ENCODE peak calls at places on chromosome 13, in six cellular contexts. B, I, S, N, C and O are unnamed samples.
A peak's percentile ranks its signal among the peaks of the same experiment; 100 is the strongest.

GRCh38 chr13:28544026-28544425 is 49.1 kb upstream of the FLT1 start:
- DNase-seq in I (no peak), S (no peak), C (no peak), N (no peak), B (no peak), O (no peak)

GRCh38 chr13:73366241-73366640 is 307.4 kb downstream of the KLF5 start:
- DNase-seq in C (no peak), N (no peak), S (no peak), B (no peak), I (no peak), O (no peak)

GRCh38 chr13:23600534-23600933 is 30.3 kb downstream of the TNFRSF19 start:
- DNase-seq in N (no peak), B (no peak), I (no peak), C (no peak), S (no peak), O (no peak)

GRCh38 chr13:109509154-109509905 is 277.1 kb downstream of the IRS2 start:
- DNase-seq in B (no peak), S (no peak), C (no peak), I (no peak), N (no peak), O (no peak)

GRCh38 chr13:40254394-40254793 is 412.0 kb downstream of the FOXO1 start:
- DNase-seq in I (no peak), B (no peak), C (no peak), N (no peak), S (no peak), O (no peak)

GRCh38 chr13:44903596-44903995 is 85.7 kb downstream of the NUFIP1 start:
- DNase-seq in B (no peak), S (no peak), N (peak; percentile 26), I (no peak), C (peak; percentile 86), O (peak; percentile 15)

GRCh38 chr13:30341815-30342570 is 34.6 kb upstream of the KATNAL1 start:
- DNase-seq in N (peak; percentile 45), S (no peak), I (no peak), C (peak; percentile 89), B (peak; percentile 44), O (peak; percentile 29)

GRCh38 chr13:73623281-73623680 is 510.9 kb downstream of the KLF12 start:
- DNase-seq in I (no peak), C (no peak), B (no peak), N (no peak), S (no peak), O (peak; percentile 81)

GRCh38 chr13:111037838-111038397 is 77.2 kb upstream of the ARHGEF7 start:
- DNase-seq in C (no peak), B (no peak), S (no peak), I (no peak), N (no peak), O (no peak)

GRCh38 chr13:39656325-39656677 is 839 bp downstream of the COG6 start:
- DNase-seq in B (no peak), C (no peak), S (no peak), I (peak; percentile 13), N (no peak), O (no peak)

GRCh38 chr13:47794963-47795362 is 206.1 kb downstream of the SUCLA2 start:
- DNase-seq in C (no peak), I (peak; percentile 3), B (peak; percentile 18), S (no peak), N (no peak), O (peak; percentile 11)

GRCh38 chr13:105343134-105343806 is 1192.2 kb downstream of the EFNB2 start:
- DNase-seq in N (no peak), S (no peak), C (no peak), I (no peak), B (no peak), O (no peak)

GRCh38 chr13:24610956-24611355 is 69.3 kb upstream of the ATP12A start:
- DNase-seq in I (no peak), N (no peak), C (no peak), S (no peak), B (no peak), O (no peak)

GRCh38 chr13:36475468-36475867 is 43.2 kb downstream of the CCNA1 start:
- DNase-seq in N (no peak), C (no peak), S (peak; percentile 80), I (peak; percentile 10), B (no peak), O (no peak)

GRCh38 chr13:93621966-93622365 is 395.4 kb downstream of the GPC6 start:
- DNase-seq in B (no peak), S (no peak), C (no peak), I (no peak), N (no peak), O (no peak)

GRCh38 chr13:109274188-109274821 is 512.1 kb downstream of the IRS2 start:
- DNase-seq in B (no peak), C (no peak), S (peak; percentile 86), I (no peak), N (no peak), O (no peak)

GRCh38 chr13:59750860-59751259 is 412.9 kb downstream of the DIAPH3 start:
- DNase-seq in N (no peak), S (peak; percentile 86), C (no peak), B (no peak), I (no peak), O (no peak)

GRCh38 chr13:66665991-66666390 is 564.1 kb downstream of the PCDH9 start:
- DNase-seq in C (peak; percentile 13), N (no peak), I (no peak), S (peak; percentile 63), B (no peak), O (no peak)

GRCh38 chr13:74452176-74452575 is 318.0 kb upstream of the KLF12 start:
- DNase-seq in B (no peak), C (no peak), N (no peak), I (no peak), S (no peak), O (no peak)

GRCh38 chr13:75596657-75597182 is 39.4 kb upstream of the LMO7 start:
- DNase-seq in B (no peak), C (no peak), I (no peak), N (no peak), S (no peak), O (no peak)

GRCh38 chr13:70950664-70951063 is 842.4 kb upstream of the KLHL1 start:
- DNase-seq in I (no peak), S (no peak), N (no peak), B (no peak), C (no peak), O (no peak)

GRCh38 chr13:93398167-93398566 is 171.6 kb downstream of the GPC6 start:
- DNase-seq in B (no peak), C (no peak), I (no peak), S (no peak), N (no peak), O (no peak)

GRCh38 chr13:80454245-80454644 is 113.3 kb upstream of the SPRY2 start:
- DNase-seq in N (no peak), S (no peak), B (no peak), I (peak; percentile 64), C (no peak), O (no peak)

GRCh38 chr13:64928704-64929499 is 2301.2 kb downstream of the PCDH9 start:
- DNase-seq in C (no peak), B (peak; percentile 42), I (no peak), S (no peak), N (no peak), O (no peak)

GRCh38 chr13:20526664-20527063 is 1.0 kb upstream of the CRYL1 start:
- DNase-seq in N (no peak), C (no peak), S (no peak), B (no peak), I (no peak), O (no peak)

GRCh38 chr13:80012281-80012680 is 328.6 kb downstream of the SPRY2 start:
- DNase-seq in C (no peak), B (no peak), I (no peak), S (no peak), N (no peak), O (peak; percentile 24)

GRCh38 chr13:60572003-60572792 is 175.2 kb downstream of the TDRD3 start:
- DNase-seq in S (peak; percentile 63), C (no peak), N (no peak), I (no peak), B (no peak), O (no peak)

GRCh38 chr13:99383511-99383921 is 76.3 kb upstream of the GPR183 start:
- DNase-seq in N (no peak), S (peak; percentile 52), C (no peak), I (no peak), B (no peak), O (no peak)

GRCh38 chr13:99380921-99381645 is 73.9 kb upstream of the GPR183 start:
- DNase-seq in S (peak; percentile 35), B (no peak), N (no peak), I (no peak), C (no peak), O (no peak)

GRCh38 chr13:99384468-99384867 is 77.3 kb upstream of the GPR183 start:
- DNase-seq in S (peak; percentile 15), I (no peak), B (no peak), C (no peak), N (no peak), O (no peak)

GRCh38 chr13:99383946-99384345 is 76.7 kb upstream of the GPR183 start:
- DNase-seq in I (no peak), B (no peak), C (no peak), N (no peak), S (peak; percentile 43), O (no peak)

GRCh38 chr13:99382428-99383133 is 75.4 kb upstream of the GPR183 start:
- DNase-seq in S (peak; percentile 36), N (no peak), C (no peak), B (no peak), I (no peak), O (peak; percentile 69)
- H3K4me1 ChIP-seq in S (no peaks in the 10 kb centered on the region), N (no peaks in the 10 kb centered on the region), C (peaks cover 30% of the 10 kb centered on the region), B (peaks cover 13% of the 10 kb centered on the region), I (peaks cover 15% of the 10 kb centered on the region), O (no peaks in the 10 kb centered on the region)

GRCh38 chr13:77239312-77239711 is 87.6 kb downstream of the MYCBP2 start:
- DNase-seq in C (no peak), B (no peak), N (no peak), S (no peak), I (no peak), O (peak; percentile 11)
- H3K36me3 ChIP-seq in C (peaks cover 57% of the 10 kb centered on the region), B (peaks cover 9% of the 10 kb centered on the region), N (peaks cover 40% of the 10 kb centered on the region), S (peaks cover 9% of the 10 kb centered on the region), I (peaks cover 87% of the 10 kb centered on the region), O (no peaks in the 10 kb centered on the region)

GRCh38 chr13:46655727-46656180 is 102.8 kb downstream of the LRCH1 start:
- DNase-seq in C (no peak), S (no peak), I (no peak), N (no peak), B (no peak), O (no peak)
- H3K4me1 ChIP-seq in C (peaks cover 60% of the 10 kb centered on the region), S (no peaks in the 10 kb centered on the region), I (peaks cover 17% of the 10 kb centered on the region), N (peaks cover 22% of the 10 kb centered on the region), B (peaks cover 3% of the 10 kb centered on the region), O (peaks cover 8% of the 10 kb centered on the region)

DNA sequence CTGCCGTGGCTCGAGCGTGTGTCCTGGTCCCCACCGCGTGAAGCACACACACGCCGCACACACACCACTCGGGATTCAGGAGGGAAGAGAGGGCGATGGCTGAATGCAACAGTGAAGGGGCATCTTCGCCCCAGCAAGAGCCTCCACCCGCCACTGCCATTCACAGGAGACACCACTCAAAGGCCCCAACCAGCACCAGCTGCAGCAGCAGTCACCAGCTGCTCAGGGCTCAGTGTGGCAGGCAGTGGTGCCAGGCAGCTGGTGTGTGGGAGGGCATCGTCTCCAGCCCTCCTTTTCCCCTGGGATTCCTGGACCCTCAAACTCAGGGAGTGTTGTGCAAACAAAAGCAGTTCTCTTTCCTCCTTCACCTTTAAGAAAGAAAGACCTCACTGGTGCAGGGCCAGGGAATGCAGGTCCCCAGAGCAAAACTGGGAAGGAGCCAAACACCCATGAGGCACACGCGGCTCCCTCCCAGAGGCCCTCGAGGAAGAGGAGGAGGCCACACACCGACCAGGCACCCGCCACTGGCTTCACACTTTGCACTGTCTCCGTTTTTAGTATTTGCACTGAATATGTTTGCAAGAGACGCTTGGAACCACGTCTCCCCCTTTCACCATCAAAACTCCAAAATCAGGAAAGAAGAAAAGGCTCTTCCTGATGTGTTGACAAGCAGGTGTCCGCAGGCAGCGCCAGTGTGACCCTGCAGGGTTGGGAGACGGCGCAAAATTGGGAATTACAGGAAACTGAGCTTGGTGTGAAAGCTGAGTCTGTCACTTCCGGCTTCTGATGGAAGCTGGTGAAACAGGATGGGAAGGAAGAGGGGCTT is 26.5 kb upstream of the F7 start:
- DNase-seq in B (no peak), N (no peak), S (no peak), C (no peak), I (no peak), O (no peak)
- H3K36me3 ChIP-seq in B (no peaks in the 10 kb centered on the region), N (no peaks in the 10 kb centered on the region), S (no peaks in the 10 kb centered on the region), C (peaks cover 68% of the 10 kb centered on the region), I (no peaks in the 10 kb centered on the region), O (no peaks in the 10 kb centered on the region)